ENCODE peak calls at places on chromosomes 16 and 17, in six cellular contexts. K is mucosa of descending colon; X is CD8-positive, alpha-beta memory T cell; A is small intestine; V is neural progenitor cell; R is heart right ventricle. J is an unnamed sample. For H3K36me3, the result is how much of the 10 kb centered on the place peaks cover.

GRCh38 chr17:17837380-17837821 is 615 bp upstream of the SREBF1 start:
- DNase-seq in K (peak), X (no peak), A (peak), V (peak), R (no peak), J (peak)

GRCh38 chr17:57993471-57994365 is 5.7 kb upstream of the VEZF1 start:
- DNase-seq in K (no peak), X (no peak), A (peak), V (peak), R (no peak), J (no peak)

GRCh38 chr17:44830359-44831269 is 527 bp upstream of the GJC1 start:
- DNase-seq in K (no peak), X (no peak), A (no peak), V (peak), R (peak), J (no peak)

GRCh38 chr16:58299757-58300349 is 5.0 kb upstream of the PRSS54 start:
- DNase-seq in K (no peak), X (no peak), A (peak), V (peak), R (no peak), J (no peak)

GRCh38 chr16:84888450-84888849 is 68.7 kb downstream of the CRISPLD2 start:
- DNase-seq in K (peak), X (no peak), A (no peak), V (no peak), R (no peak), J (no peak)

GRCh38 chr17:76408037-76408849 is 23.8 kb downstream of the SPHK1 start:
- DNase-seq in K (peak), X (peak), A (peak), V (peak), R (peak), J (no peak)

GRCh38 chr16:13425840-13426239 is 494.1 kb upstream of the ERCC4 start:
- DNase-seq in K (no peak), X (no peak), A (no peak), V (no peak), R (no peak), J (no peak)

GRCh38 chr16:8626946-8627345 is 5.4 kb downstream of the METTL22 start:
- DNase-seq in K (no peak), X (no peak), A (no peak), V (no peak), R (no peak), J (no peak)

GRCh38 chr17:56913867-56914640 is at the start of gene TRIM25:
- DNase-seq in K (peak), X (peak), A (peak), V (peak), R (peak), J (peak)

GRCh38 chr17:61132524-61133025 is 267.1 kb upstream of the TBX2 start:
- DNase-seq in K (no peak), X (no peak), A (no peak), V (no peak), R (no peak), J (no peak)

GRCh38 chr17:17346428-17347233 is 43.5 kb downstream of the NT5M start:
- DNase-seq in K (no peak), X (no peak), A (no peak), V (no peak), R (no peak), J (no peak)

GRCh38 chr17:53135969-53136368 is 686.8 kb upstream of the KIF2B start:
- DNase-seq in K (no peak), X (no peak), A (no peak), V (no peak), R (no peak), J (no peak)

GRCh38 chr17:28745052-28745776 is 1.4 kb downstream of the TRAF4 start:
- DNase-seq in K (peak), X (no peak), A (peak), V (peak), R (no peak), J (no peak)

GRCh38 chr17:37699285-37699973 is 45.4 kb downstream of the HNF1B start:
- DNase-seq in K (peak), X (no peak), A (peak), V (no peak), R (no peak), J (no peak)

GRCh38 chr16:10878644-10879498 is 1.9 kb downstream of the CIITA start:
- DNase-seq in K (peak), X (no peak), A (peak), V (peak), R (peak), J (no peak)

GRCh38 chr17:7213895-7214299 is 5.7 kb downstream of the DLG4 start:
- DNase-seq in K (peak), X (no peak), A (peak), V (peak), R (no peak), J (peak)

GRCh38 chr17:70096861-70097260 is 21.8 kb downstream of the KCNJ16 start:
- DNase-seq in K (no peak), X (no peak), A (no peak), V (no peak), R (no peak), J (no peak)

GRCh38 chr17:10349403-10349802 is 23.4 kb downstream of the MYH13 start:
- DNase-seq in K (no peak), X (no peak), A (no peak), V (peak), R (no peak), J (no peak)

GRCh38 chr16:73385701-73386100 is 337.8 kb upstream of the ZFHX3 start:
- DNase-seq in K (no peak), X (no peak), A (no peak), V (no peak), R (no peak), J (no peak)

GRCh38 chr17:81138500-81138899 is 26.8 kb upstream of the PVALEF start:
- DNase-seq in K (no peak), X (no peak), A (no peak), V (no peak), R (no peak), J (no peak)

GRCh38 chr17:81139428-81139827 is 25.9 kb upstream of the PVALEF start:
- DNase-seq in K (no peak), X (no peak), A (no peak), V (no peak), R (no peak), J (no peak)

GRCh38 chr17:81140695-81141094 is 24.6 kb upstream of the PVALEF start:
- DNase-seq in K (no peak), X (no peak), A (no peak), V (no peak), R (no peak), J (no peak)

GRCh38 chr17:81138083-81138482 is 27.2 kb upstream of the PVALEF start:
- DNase-seq in K (no peak), X (no peak), A (no peak), V (no peak), R (no peak), J (no peak)

DNA sequence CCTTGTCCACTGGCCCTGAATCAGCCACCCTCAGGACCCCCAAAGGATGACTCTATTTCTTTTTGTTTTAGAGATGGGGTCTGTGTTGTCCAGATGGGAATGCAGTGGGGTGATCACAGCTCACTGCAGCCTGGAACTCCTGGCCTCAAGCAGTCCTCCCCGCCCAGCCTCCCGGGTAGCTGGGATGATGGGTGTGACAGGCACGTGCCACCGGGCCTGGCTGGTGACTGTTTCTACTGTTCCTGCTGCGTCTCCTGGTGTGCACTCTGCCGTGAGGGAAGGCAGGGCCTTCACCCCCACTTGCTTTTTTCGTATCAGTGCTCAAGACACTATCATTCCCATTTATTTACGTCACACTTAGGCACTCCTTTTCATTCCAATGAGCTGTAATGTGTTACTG is 25.3 kb upstream of the PVALEF start:
- DNase-seq in K (no peak), X (no peak), A (no peak), V (no peak), R (no peak), J (no peak)
- H3K36me3 ChIP-seq in K (under half), X (under half), A (under half), V (under half), R (under half), J (under half)

DNA sequence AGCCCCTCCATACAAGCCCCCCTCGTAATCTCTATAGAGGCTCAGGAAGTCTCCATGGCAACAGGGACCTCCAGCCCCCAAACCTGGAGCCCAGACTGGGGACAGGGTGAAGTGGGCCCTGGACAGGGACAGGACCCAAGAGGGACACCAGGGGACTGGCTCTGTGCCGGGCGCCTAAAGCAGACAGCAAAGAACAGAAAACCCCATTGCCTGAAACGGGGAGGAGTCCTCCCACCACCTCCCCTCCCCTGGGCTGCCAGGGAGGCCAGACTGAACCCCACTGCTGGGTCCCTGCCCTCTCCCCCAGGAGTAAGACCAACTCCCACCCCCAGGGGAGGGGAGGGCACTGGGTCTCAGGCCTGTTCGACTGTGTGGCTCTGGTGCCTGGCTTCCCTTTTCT is 40.7 kb downstream of the CPNE2 start:
- DNase-seq in K (peak), X (no peak), A (no peak), V (peak), R (no peak), J (no peak)
- H3K36me3 ChIP-seq in K (under half), X (under half), A (under half), V (under half), R (under half), J (under half)

GRCh38 chr17:64328036-64328874 is 62.4 kb downstream of the PECAM1 start:
- DNase-seq in K (no peak), X (no peak), A (no peak), V (no peak), R (no peak), J (peak)

GRCh38 chr17:64327201-64327930 is 63.3 kb downstream of the PECAM1 start:
- DNase-seq in K (no peak), X (no peak), A (no peak), V (no peak), R (peak), J (peak)

GRCh38 chr17:64328875-64329405 is 61.7 kb downstream of the PECAM1 start:
- DNase-seq in K (no peak), X (no peak), A (no peak), V (no peak), R (no peak), J (no peak)

GRCh38 chr17:64326030-64326419 is 63.0 kb upstream of the TEX2 start:
- DNase-seq in K (no peak), X (no peak), A (no peak), V (no peak), R (no peak), J (no peak)

GRCh38 chr17:64326420-64327054 is 63.5 kb upstream of the TEX2 start:
- DNase-seq in K (peak), X (no peak), A (no peak), V (no peak), R (peak), J (peak)
- H3K36me3 ChIP-seq in K (under half), X (under half), A (under half), V (under half), R (under half), J (under half)

GRCh38 chr17:35068249-35068648 is 4.7 kb upstream of the RFFL start:
- DNase-seq in K (no peak), X (no peak), A (no peak), V (no peak), R (no peak), J (no peak)
- H3K36me3 ChIP-seq in K (under half), X (under half), A (under half), V (under half), R (under half), J (under half)

DNA sequence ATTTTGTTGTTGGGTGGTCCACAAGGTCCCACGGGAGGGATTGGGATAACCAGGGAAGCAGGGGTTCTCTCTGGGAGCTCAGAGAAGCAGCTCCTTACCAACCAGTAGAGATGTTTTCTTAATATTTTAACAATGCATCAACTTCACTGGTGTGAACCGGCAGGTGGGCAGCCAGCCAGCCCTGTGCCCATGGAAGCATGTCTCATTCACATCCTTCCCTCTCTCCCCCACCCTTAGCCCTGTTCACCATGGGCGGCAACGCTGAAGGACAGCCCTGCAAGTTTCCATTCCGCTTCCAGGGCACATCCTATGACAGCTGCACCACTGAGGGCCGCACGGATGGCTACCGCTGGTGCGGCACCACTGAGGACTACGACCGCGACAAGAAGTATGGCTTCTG is 9.3 kb downstream of the MMP2 start:
- DNase-seq in K (no peak), X (no peak), A (no peak), V (no peak), R (no peak), J (no peak)
- H3K36me3 ChIP-seq in K (under half), X (under half), A (under half), V (under half), R (under half), J (under half)

J was measured in right atrium auricular region.